ENCODE peak calls at places on chromosomes 7 and 10, in nine cellular contexts. F is RCC 7860, K is EL, A is ELR, Q is GOT3, S is NCI-H1436, B is spleen, L is RPMI8226, M is EH. R is an unnamed sample.

GRCh38 chr7:12389089-12389700 is 14.5 kb downstream of the VWDE start:
- DNase-seq in F (peak), K (peak), A (peak), Q (no peak), S (peak), B (no peak), L (peak), M (peak), R (no peak)

GRCh38 chr10:79047875-79048638 is 20.7 kb upstream of the ZMIZ1 start:
- DNase-seq in F (no peak), K (no peak), A (no peak), Q (no peak), S (no peak), B (peak), L (no peak), M (no peak), R (peak)

GRCh38 chr7:26034386-26034785 is 117.6 kb upstream of the NFE2L3 start:
- DNase-seq in F (no peak), K (no peak), A (peak), Q (no peak), S (no peak), B (no peak), L (no peak), M (no peak), R (no peak)

GRCh38 chr7:16083931-16084330 is 337.4 kb downstream of the CRPPA start:
- DNase-seq in F (no peak), K (peak), A (peak), Q (no peak), S (no peak), B (no peak), L (no peak), M (no peak), R (no peak)

GRCh38 chr7:127667751-127668530 is 15.9 kb downstream of the SND1 start:
- DNase-seq in F (peak), K (peak), A (peak), Q (no peak), S (no peak), B (no peak), L (no peak), M (peak), R (no peak)

GRCh38 chr7:122652851-122653250 is 46.1 kb downstream of the RNF133 start:
- DNase-seq in F (no peak), K (no peak), A (no peak), Q (no peak), S (no peak), B (no peak), L (no peak), M (no peak), R (no peak)

GRCh38 chr10:129966831-129967578 is 2.9 kb upstream of the EBF3 start:
- DNase-seq in F (no peak), K (no peak), A (no peak), Q (no peak), S (no peak), B (peak), L (no peak), M (no peak), R (no peak)

GRCh38 chr7:101164071-101164840 is 1.1 kb downstream of the VGF start:
- DNase-seq in F (peak), K (peak), A (peak), Q (no peak), S (no peak), B (peak), L (peak), M (peak), R (no peak)

GRCh38 chr10:97736403-97736901 is 476 bp upstream of the ZFYVE27 start:
- DNase-seq in F (no peak), K (no peak), A (no peak), Q (no peak), S (no peak), B (no peak), L (peak), M (no peak), R (no peak)

GRCh38 chr10:43137701-43137970 is 609 bp upstream of the CSGALNACT2 start:
- DNase-seq in F (peak), K (peak), A (peak), Q (no peak), S (peak), B (peak), L (no peak), M (peak), R (no peak)

GRCh38 chr7:26538683-26539082 is 247.0 kb downstream of the SNX10 start:
- DNase-seq in F (no peak), K (no peak), A (no peak), Q (no peak), S (no peak), B (no peak), L (no peak), M (no peak), R (no peak)

GRCh38 chr7:120709931-120710330 is 148.0 kb downstream of the TSPAN12 start:
- DNase-seq in F (no peak), K (no peak), A (no peak), Q (no peak), S (no peak), B (no peak), L (no peak), M (no peak), R (no peak)

GRCh38 chr7:104807676-104808075 is 206.3 kb upstream of the KMT2E start:
- DNase-seq in F (no peak), K (no peak), A (no peak), Q (no peak), S (no peak), B (no peak), L (no peak), M (no peak), R (no peak)

R was measured in RWPE2.